ENCODE peak calls at places on chromosomes 2 and 18, in seven cellular contexts. W is upper lobe of right lung, I is A673, Q is Peyer's patch, J is left ventricle myocardium inferior, P is sigmoid colon, N is transverse colon. B is an unnamed sample. For H3K4me1, the result is how much of the 10 kb centered on the place peaks cover.

GRCh38 chr2:110662560-110662959 is 15.3 kb downstream of the BUB1 start:
- DNase-seq in W (no peak), I (no peak), Q (no peak), J (no peak), P (no peak), N (no peak), B (no peak)

GRCh38 chr18:37566479-37567060 is 972 bp upstream of the CELF4 start:
- DNase-seq in W (peak), I (peak), Q (no peak), J (no peak), P (peak), N (no peak), B (peak)

GRCh38 chr2:226652388-226652787 is 147.2 kb downstream of the IRS1 start:
- DNase-seq in W (no peak), I (no peak), Q (no peak), J (no peak), P (no peak), N (no peak), B (no peak)

GRCh38 chr2:162070228-162070918 is 3.6 kb downstream of the DPP4 start:
- DNase-seq in W (no peak), I (no peak), Q (no peak), J (no peak), P (no peak), N (no peak), B (no peak)

GRCh38 chr2:33426666-33427231 is 49.7 kb upstream of the RASGRP3 start:
- DNase-seq in W (peak), I (peak), Q (no peak), J (peak), P (no peak), N (no peak), B (no peak)

GRCh38 chr2:83069724-83070123 is 1389.4 kb downstream of the SUCLG1 start:
- DNase-seq in W (no peak), I (no peak), Q (no peak), J (no peak), P (no peak), N (no peak), B (no peak)

GRCh38 chr2:36338827-36339145 is 16.8 kb upstream of the CRIM1 start:
- DNase-seq in W (no peak), I (no peak), Q (no peak), J (no peak), P (no peak), N (no peak), B (no peak)

GRCh38 chr2:127104881-127105655 is 1.9 kb downstream of the BIN1 start:
- DNase-seq in W (no peak), I (no peak), Q (peak), J (no peak), P (peak), N (peak), B (peak)

GRCh38 chr18:3603460-3604259 is 153.7 kb downstream of the TGIF1 start:
- DNase-seq in W (no peak), I (peak), Q (no peak), J (no peak), P (peak), N (no peak), B (peak)

GRCh38 chr2:203404996-203405395 is 76.8 kb downstream of the ABI2 start:
- DNase-seq in W (no peak), I (no peak), Q (no peak), J (no peak), P (no peak), N (no peak), B (no peak)

GRCh38 chr2:17757321-17757720 is 3.4 kb downstream of the GEN1 start:
- DNase-seq in W (no peak), I (peak), Q (no peak), J (no peak), P (no peak), N (peak), B (no peak)

GRCh38 chr2:135775420-135775819 is 33.8 kb downstream of the UBXN4 start:
- DNase-seq in W (no peak), I (no peak), Q (no peak), J (no peak), P (no peak), N (no peak), B (no peak)

DNA sequence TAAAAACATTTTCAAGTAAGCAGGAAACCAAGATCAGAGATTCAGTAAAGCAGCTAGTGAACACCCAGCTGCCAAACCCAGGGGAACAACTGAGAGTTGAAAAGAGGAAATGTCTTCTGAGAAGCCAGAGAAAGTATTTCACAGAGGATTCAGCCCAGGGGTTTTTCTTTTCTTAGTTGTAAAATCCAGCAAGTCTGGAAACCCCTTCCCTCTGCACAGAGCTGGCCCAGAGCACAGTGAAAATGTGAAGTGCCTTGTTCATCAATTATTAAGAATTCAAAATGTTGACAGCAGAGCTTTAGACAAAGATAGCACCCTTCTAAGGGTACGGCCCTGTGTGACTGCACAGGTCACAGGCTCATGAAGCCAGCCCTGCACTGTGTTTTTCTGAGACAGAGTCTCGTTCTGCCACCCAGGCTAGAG is 28.4 kb downstream of the AFF3 start:
- DNase-seq in W (no peak), I (no peak), Q (no peak), J (no peak), P (no peak), N (no peak), B (no peak)
- H3K4me1 ChIP-seq in W (under half), I (under half), Q (under half), J (under half), P (under half), N (under half), B (under half)

GRCh38 chr2:144279165-144279564 is 240.8 kb downstream of the ZEB2 start:
- DNase-seq in W (no peak), I (no peak), Q (no peak), J (no peak), P (no peak), N (no peak), B (no peak)
- H3K4me3 ChIP-seq in W (no peak), I (no peak), Q (no peak), J (no peak), P (no peak), N (no peak), B (no peak)

GRCh38 chr18:78777992-78778391 is 201.6 kb upstream of the SALL3 start:
- DNase-seq in W (no peak), I (no peak), Q (peak), J (no peak), P (peak), N (no peak), B (no peak)
- TF ChIP-seq CTCF in W (no peak), I (no peak), Q (no peak), J (no peak), P (no peak), N (no peak), B (no peak)

GRCh38 chr2:197810490-197810889 is 6.1 kb downstream of the PLCL1 start:
- DNase-seq in W (no peak), I (no peak), Q (no peak), J (no peak), P (no peak), N (no peak), B (no peak)

GRCh38 chr2:197813093-197813787 is 8.8 kb downstream of the PLCL1 start:
- DNase-seq in W (no peak), I (peak), Q (no peak), J (no peak), P (no peak), N (no peak), B (peak)

GRCh38 chr2:197809064-197809463 is 4.7 kb downstream of the PLCL1 start:
- DNase-seq in W (no peak), I (no peak), Q (no peak), J (no peak), P (no peak), N (no peak), B (no peak)

GRCh38 chr2:197806317-197806633 is 1.9 kb downstream of the PLCL1 start:
- DNase-seq in W (no peak), I (no peak), Q (no peak), J (no peak), P (no peak), N (no peak), B (no peak)

DNA sequence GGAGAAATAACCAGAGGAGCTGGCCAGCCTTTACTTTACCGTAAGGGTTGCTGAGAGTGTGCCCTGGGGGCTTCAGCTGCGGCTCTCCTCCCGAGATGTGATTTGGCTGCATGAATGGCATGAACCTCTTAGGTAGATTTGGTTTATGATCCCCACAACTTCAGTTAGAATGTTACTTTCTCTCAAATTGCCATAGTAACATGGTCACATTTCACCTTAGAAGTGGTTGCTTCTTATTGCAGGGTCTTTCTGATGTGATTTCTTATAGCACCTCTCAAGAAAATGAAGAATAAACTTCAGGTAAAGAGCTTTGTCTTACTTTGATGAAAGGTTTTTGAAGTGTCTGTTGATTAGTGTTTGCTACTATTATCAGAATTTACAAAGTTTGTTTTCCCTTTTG is 5.6 kb downstream of the PLCL1 start:
- DNase-seq in W (no peak), I (no peak), Q (no peak), J (no peak), P (no peak), N (no peak), B (no peak)
- H3K4me1 ChIP-seq in W (under half), I (under half), Q (under half), J (half or more), P (under half), N (under half), B (under half)

GRCh38 chr2:46770622-46771021 is 145.0 kb downstream of the MCFD2 start:
- DNase-seq in W (no peak), I (no peak), Q (no peak), J (no peak), P (no peak), N (no peak), B (no peak)
- H3K4me3 ChIP-seq in W (no peak), I (no peak), Q (no peak), J (no peak), P (no peak), N (no peak), B (peak)

DNA sequence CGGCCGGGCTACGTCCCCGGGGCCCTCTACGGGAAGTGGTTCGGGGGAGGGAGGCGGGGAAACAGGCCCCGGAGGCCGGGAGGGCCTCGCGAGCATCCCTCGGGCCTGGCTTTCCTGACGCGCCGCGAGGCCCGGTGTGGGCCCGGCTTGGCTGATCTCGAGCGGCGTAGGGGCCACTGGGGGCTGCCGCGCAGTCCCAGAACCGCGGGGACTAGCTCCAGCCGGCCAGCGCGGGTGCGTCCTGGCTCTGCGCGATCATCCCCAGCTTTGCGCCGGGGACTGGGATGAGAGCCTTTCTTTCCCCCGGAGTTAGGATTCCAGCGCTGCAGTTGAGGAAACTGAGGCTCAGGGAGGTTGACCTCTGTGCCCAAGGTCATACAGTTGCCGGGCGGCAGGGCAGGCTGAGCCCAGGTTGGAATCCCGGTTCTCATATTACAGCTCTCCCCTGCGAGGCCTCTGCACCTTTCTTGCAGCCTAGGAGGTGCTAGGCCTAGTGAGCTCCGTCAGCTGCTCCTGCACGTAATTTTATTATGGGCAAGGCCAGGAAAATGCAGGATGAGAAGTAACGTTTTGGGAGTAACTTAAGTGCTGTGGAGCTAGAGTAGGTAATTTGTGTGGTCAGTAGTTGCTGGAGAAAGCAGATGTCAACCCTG is 501 bp downstream of the LPIN1 start:
- DNase-seq in W (no peak), I (peak), Q (no peak), J (peak), P (no peak), N (no peak), B (peak)
- TF ChIP-seq CTCF in W (no peak), I (no peak), Q (no peak), J (no peak), P (no peak), N (no peak), B (no peak)

DNA sequence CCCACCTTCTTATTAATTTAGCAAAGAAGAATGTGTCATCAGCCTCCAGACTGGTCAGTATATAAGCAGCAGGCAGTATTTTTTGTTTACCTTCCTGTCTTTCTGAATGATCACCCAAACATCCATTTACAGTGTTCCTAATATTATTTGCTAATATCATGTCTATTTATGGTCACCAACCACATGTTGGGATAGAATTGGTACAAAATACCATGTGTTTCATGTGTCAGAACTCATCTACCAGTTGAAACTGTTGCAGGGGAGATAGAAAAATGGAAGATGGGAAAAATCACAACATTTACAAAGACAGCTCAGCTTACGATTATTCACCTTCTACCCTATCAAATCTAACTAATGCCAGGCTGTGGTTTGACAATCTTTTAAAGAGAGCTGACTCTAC is 66.2 kb downstream of the ANKRD44 start:
- DNase-seq in W (no peak), I (no peak), Q (no peak), J (no peak), P (no peak), N (no peak), B (no peak)
- H3K4me1 ChIP-seq in W (under half), I (under half), Q (under half), J (under half), P (under half), N (under half), B (under half)

DNA sequence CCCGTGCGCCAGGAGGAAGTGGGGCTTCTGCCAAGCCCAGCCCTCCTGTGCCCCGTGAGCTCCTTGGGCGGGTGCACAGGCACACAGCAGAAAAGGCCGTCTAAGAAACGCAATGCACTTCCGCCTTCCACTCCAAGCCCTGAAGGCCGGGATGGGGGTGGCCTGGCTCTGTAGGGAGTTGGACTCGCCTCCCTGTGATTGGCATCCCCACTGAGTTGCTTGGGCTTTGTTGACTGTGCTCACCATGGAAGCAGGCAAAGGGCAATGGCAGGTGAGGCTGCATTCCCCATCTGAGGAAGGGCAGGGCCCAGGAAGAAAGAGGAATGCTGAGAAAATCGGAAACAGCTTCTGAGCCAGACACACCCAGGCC is 66.8 kb downstream of the CRACDL start:
- DNase-seq in W (peak), I (no peak), Q (peak), J (no peak), P (no peak), N (peak), B (peak)
- H3K4me3 ChIP-seq in W (peak), I (no peak), Q (no peak), J (no peak), P (no peak), N (peak), B (no peak)

DNA sequence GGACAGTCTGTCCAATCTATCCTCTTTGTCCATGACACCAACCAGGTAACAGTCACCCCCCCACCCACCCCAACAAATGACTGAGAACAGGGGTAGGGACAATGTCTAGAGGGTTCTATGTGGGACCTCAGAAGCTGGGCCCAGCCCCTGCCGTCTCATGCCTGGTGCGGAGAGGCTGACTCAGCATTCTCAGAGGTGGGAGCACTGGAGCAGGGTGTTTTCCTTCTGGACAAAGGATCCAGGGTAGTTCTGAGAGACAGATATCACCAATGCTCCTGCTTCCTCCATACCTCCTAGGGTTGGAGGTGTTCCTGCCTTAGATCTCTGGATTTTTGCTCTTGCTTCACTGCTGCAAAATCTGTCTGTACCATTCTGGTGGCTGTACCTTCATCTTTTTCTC is 33.9 kb upstream of the SP100 start:
- DNase-seq in W (no peak), I (no peak), Q (no peak), J (no peak), P (no peak), N (no peak), B (no peak)
- TF ChIP-seq CTCF in W (no peak), I (no peak), Q (no peak), J (no peak), P (no peak), N (no peak), B (no peak)

DNA sequence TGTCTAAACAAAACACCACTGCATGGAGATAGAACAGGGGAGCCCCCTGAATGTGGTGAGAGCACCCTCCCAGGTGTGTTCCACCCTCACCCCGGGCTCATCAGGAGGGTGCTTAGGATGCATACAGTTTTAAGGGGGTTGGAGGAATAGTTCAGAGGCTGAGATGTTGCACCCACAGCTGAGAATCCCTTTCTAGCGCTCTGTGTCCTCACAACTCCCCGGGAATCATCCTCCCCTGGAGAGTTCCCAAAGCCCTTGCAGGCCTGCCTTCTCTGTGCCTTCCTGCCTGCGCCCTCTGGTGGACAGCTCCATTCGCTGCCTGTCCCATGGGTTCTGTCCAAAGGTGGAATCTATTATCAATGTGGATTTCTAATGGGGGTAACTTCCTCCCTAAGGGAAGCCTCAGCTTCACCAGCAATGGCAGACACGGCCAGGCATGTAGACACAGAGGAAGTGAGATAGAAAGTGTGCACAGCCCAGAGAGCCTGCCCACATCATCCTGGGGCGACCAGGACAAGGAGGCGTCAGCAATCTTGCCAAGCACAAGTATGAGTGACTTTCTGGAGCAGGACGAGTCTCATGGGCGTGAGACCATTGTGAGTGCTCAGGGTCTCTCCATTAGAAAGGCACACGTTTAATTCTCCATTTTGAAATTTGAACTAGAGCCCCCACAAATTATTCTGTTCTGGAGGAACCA is 1.2 kb upstream of the UGT1A5 start:
- DNase-seq in W (peak), I (peak), Q (peak), J (peak), P (peak), N (peak), B (peak)
- H3K4me1 ChIP-seq in W (under half), I (under half), Q (under half), J (under half), P (under half), N (under half), B (under half)